ENCODE peak calls at places on chromosomes 6 and 20, in four cellular contexts. Z is HepG2, X is HCT116, J is K562. A is an unnamed sample. For H3K4me1, the result is how much of the 10 kb centered on the place peaks cover.

GRCh38 chr6:111276736-111277135 is 189.4 kb downstream of the SLC16A10 start:
- DNase-seq in Z (no peak), X (no peak), J (no peak), A (no peak)

GRCh38 chr20:61422636-61423425 is 170.8 kb downstream of the CDH4 start:
- DNase-seq in Z (no peak), X (no peak), J (no peak), A (no peak)

GRCh38 chr20:40683221-40683893 is 5.7 kb downstream of the MAFB start:
- DNase-seq in Z (no peak), X (no peak), J (no peak), A (no peak)

GRCh38 chr20:6740096-6740495 is 27.4 kb upstream of the BMP2 start:
- DNase-seq in Z (no peak), X (no peak), J (no peak), A (no peak)

GRCh38 chr20:35598476-35598875 is 17.2 kb upstream of the SPAG4 start:
- DNase-seq in Z (no peak), X (no peak), J (no peak), A (no peak)

GRCh38 chr20:40016359-40016758 is 672.7 kb downstream of the MAFB start:
- DNase-seq in Z (no peak), X (no peak), J (no peak), A (no peak)

GRCh38 chr6:169024047-169024660 is 229.5 kb downstream of the THBS2 start:
- DNase-seq in Z (no peak), X (no peak), J (no peak), A (no peak)

GRCh38 chr6:90393232-90393884 is 96.7 kb upstream of the BACH2 start:
- DNase-seq in Z (peak), X (peak), J (peak), A (no peak)

GRCh38 chr6:96975848-96976247 is 51.3 kb downstream of the KLHL32 start:
- DNase-seq in Z (no peak), X (no peak), J (no peak), A (no peak)
- H3K4me1 ChIP-seq in Z (under half), X (under half), J (under half), A (under half)

DNA sequence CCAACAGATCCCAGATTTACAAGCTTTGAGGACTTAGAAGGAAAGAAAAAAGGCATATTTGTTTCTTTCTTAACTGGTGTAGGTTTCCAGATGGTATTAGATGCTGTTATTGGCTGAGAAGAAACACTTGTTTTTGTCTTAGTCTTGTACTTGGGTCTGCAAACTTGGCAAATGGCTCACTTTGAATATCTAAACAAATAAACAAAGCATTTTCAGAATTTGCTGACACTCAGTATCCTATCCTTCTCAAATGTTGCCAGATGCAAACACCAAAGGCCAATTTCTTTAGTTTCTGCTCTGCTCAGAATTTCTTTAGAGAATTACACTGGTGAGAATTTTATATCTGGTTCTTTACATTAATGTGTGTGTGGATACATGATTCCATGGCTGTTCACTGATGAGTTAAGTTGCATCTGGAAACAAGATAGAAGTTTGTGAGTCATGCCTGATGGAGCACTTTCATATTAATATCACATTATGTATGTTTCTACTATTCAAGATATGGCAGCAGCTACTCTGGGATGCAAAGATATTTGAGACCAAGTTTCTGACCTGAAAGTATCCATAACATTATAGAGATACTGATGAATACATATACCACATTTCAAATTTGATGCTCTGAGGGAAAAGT is 43.8 kb upstream of the CEP162 start:
- DNase-seq in Z (no peak), X (no peak), J (no peak), A (no peak)
- TF ChIP-seq TCF7L2 in Z (no peak), X (no peak), J (no peak), A (no peak)

DNA sequence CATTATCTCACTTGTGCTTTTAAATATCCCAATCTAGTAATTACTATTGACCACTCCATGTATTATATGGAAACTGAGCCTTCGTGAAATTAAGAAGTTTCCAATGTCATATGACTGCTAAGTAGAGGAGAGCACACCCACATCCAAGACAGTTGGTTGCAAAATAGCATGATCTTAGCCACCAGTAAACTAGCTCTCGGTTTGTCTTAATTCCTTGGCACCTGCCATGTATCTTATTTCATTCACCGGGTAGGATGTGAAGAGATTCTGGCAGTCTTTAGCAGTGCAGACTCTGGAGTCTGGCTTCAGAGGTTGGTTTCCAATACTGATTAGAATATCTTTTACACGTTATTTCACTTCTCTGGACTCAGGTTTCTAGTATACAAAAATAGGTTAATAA is 270.3 kb downstream of the LAMA2 start:
- DNase-seq in Z (no peak), X (no peak), J (no peak), A (no peak)
- H3K4me1 ChIP-seq in Z (under half), X (under half), J (under half), A (under half)

DNA sequence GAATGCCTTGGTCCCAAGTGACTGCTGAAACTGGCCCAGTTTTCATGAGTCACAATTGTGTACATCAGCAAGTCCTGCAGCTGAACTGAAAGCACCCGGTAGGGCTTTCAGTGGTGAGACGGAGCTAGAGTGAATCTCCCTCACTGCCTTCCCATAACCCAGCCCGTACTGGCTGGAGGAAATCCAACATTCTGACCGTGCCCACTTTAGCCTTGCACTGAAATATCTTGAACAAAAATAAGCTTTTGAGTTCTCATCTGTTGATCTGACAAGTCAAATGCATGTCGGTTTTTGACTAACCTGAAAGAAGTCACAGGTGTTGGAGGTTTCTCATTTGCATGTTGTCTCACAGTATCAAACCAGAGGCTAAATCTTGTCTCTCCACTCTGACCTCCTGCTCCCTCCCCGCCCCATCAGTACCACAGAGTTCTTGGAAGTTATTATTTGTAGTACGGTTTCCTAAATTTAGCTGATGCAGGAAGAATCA is 35.9 kb downstream of the DUSP22 start:
- DNase-seq in Z (no peak), X (no peak), J (no peak), A (no peak)
- TF ChIP-seq TCF7L2 in Z (no peak), X (no peak), J (no peak), A (no peak)

GRCh38 chr6:129871220-129871619 is 10.1 kb upstream of the TMEM244 start:
- DNase-seq in Z (no peak), X (no peak), J (no peak), A (no peak)

GRCh38 chr6:129875610-129876515 is 14.7 kb upstream of the TMEM244 start:
- DNase-seq in Z (no peak), X (no peak), J (no peak), A (no peak)

GRCh38 chr6:129874837-129875236 is 13.7 kb upstream of the TMEM244 start:
- DNase-seq in Z (no peak), X (no peak), J (no peak), A (no peak)

GRCh38 chr6:129866688-129867087 is 5.6 kb upstream of the TMEM244 start:
- DNase-seq in Z (no peak), X (no peak), J (no peak), A (no peak)

DNA sequence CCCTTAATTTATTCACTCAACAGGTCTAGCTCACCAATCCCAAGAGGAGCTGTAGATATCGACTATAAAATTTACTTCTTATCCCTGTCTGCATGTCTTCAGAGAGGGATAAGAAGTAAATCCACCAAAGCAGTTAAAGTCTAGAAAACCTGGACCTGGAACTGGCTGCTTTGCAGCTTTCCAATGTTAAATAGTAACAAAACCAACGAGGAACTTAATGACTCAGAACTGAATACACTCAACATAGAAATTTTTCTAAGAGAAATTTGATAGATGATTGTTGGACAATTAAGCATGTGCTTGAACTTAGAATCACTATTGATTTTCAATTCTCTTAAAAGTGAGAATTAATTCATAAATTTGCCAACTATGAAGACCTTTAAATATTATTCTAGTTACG is 11.5 kb upstream of the TMEM244 start:
- DNase-seq in Z (no peak), X (no peak), J (no peak), A (no peak)
- H3K4me1 ChIP-seq in Z (under half), X (under half), J (under half), A (under half)